ENCODE peak calls at places on chromosomes 5 and 9, in five cellular contexts. M is H1; J is pancreas; X is foreskin fibroblast; F is CD8-positive, alpha-beta T cell. Z is an unnamed sample.

GRCh38 chr9:94728719-94729118 is 2.2 kb downstream of the AOPEP start:
- DNase-seq in X (no peak), F (no peak), J (no peak), M (peak), Z (no peak)

GRCh38 chr9:100074093-100074492 is 24.7 kb downstream of the ERP44 start:
- DNase-seq in F (no peak), M (no peak), X (no peak), J (no peak), Z (no peak)

GRCh38 chr9:7844283-7844682 is 44.7 kb upstream of the DMAC1 start:
- DNase-seq in J (no peak), F (no peak), M (no peak), X (no peak), Z (no peak)

GRCh38 chr9:121979736-121980135 is 113.4 kb downstream of the TTLL11 start:
- DNase-seq in X (no peak), F (no peak), M (no peak), J (no peak), Z (no peak)

GRCh38 chr9:108565651-108566378 is 290.0 kb downstream of the ACTL7B start:
- DNase-seq in X (peak), J (peak), F (no peak), M (no peak), Z (peak)

GRCh38 chr5:10233505-10233904 is 16.2 kb downstream of the ATPSCKMT start:
- DNase-seq in J (no peak), X (peak), M (no peak), F (no peak), Z (peak)

GRCh38 chr5:172570594-172571334 is 70.3 kb upstream of the NEURL1B start:
- DNase-seq in J (no peak), X (no peak), M (no peak), F (no peak), Z (no peak)

GRCh38 chr5:55176176-55176818 is 3.3 kb upstream of the CDC20B start:
- DNase-seq in J (peak), M (peak), F (peak), X (peak), Z (no peak)

GRCh38 chr9:16611969-16612368 is 258.5 kb downstream of the BNC2 start:
- DNase-seq in J (no peak), M (no peak), F (no peak), X (peak), Z (peak)

GRCh38 chr5:17443333-17444125 is 54.5 kb upstream of the TAF11L2 start:
- DNase-seq in J (no peak), M (no peak), X (no peak), F (no peak), Z (no peak)

GRCh38 chr9:37229882-37230482 is 109.6 kb downstream of the ZCCHC7 start:
- DNase-seq in F (no peak), M (no peak), X (no peak), J (no peak), Z (no peak)

GRCh38 chr5:151924564-151925395 is at the start of gene GLRA1:
- DNase-seq in J (peak), M (peak), F (peak), X (peak), Z (no peak)

GRCh38 chr5:134560698-134561097 is 35.2 kb downstream of the JADE2 start:
- DNase-seq in X (no peak), M (no peak), F (no peak), J (no peak), Z (no peak)

GRCh38 chr9:117733465-117733864 is 29.3 kb downstream of the TLR4 start:
- DNase-seq in J (no peak), X (no peak), M (no peak), F (no peak), Z (no peak)

GRCh38 chr9:72300884-72301283 is 64.1 kb downstream of the ZFAND5 start:
- DNase-seq in J (no peak), X (no peak), M (no peak), F (no peak), Z (no peak)

GRCh38 chr5:137075163-137075970 is 423.8 kb downstream of the SPOCK1 start:
- DNase-seq in X (no peak), F (no peak), M (peak), J (peak), Z (no peak)

GRCh38 chr9:114911167-114911821 is 19.1 kb downstream of the TNFSF8 start:
- DNase-seq in M (no peak), J (no peak), F (no peak), X (peak), Z (no peak)

GRCh38 chr9:32344551-32345182 is 39.8 kb upstream of the ACO1 start:
- DNase-seq in J (no peak), X (no peak), F (no peak), M (peak), Z (no peak)

GRCh38 chr5:140989254-140989653 is 23.0 kb downstream of the PCDHAC2 start:
- DNase-seq in M (no peak), J (no peak), F (no peak), X (no peak), Z (no peak)

GRCh38 chr5:62568800-62569432 is 9.7 kb upstream of the LRRC70 start:
- DNase-seq in M (no peak), F (no peak), X (no peak), J (no peak), Z (no peak)

GRCh38 chr9:694499-695154 is 146.9 kb upstream of the DMRT1 start:
- DNase-seq in M (no peak), F (no peak), X (peak), J (no peak), Z (peak)

GRCh38 chr9:76013797-76014196 is 123.3 kb downstream of the PCSK5 start:
- DNase-seq in M (no peak), F (no peak), X (no peak), J (no peak), Z (no peak)

GRCh38 chr9:249025-249424 is 34.4 kb downstream of the DOCK8 start:
- DNase-seq in M (no peak), F (no peak), J (no peak), X (no peak), Z (no peak)

GRCh38 chr5:150530992-150531588 is 23.2 kb downstream of the NDST1 start:
- DNase-seq in F (no peak), J (no peak), M (no peak), X (no peak), Z (no peak)

GRCh38 chr5:157025093-157025698 is 33.7 kb downstream of the HAVCR1 start:
- DNase-seq in M (no peak), X (no peak), F (peak), J (no peak), Z (no peak)

GRCh38 chr9:127955294-127956015 is 17.8 kb upstream of the DPM2 start:
- DNase-seq in J (peak), F (peak), X (no peak), M (peak), Z (no peak)

GRCh38 chr5:68068204-68068603 is 147.4 kb upstream of the PIK3R1 start:
- DNase-seq in J (no peak), F (no peak), X (peak), M (no peak), Z (no peak)

DNA sequence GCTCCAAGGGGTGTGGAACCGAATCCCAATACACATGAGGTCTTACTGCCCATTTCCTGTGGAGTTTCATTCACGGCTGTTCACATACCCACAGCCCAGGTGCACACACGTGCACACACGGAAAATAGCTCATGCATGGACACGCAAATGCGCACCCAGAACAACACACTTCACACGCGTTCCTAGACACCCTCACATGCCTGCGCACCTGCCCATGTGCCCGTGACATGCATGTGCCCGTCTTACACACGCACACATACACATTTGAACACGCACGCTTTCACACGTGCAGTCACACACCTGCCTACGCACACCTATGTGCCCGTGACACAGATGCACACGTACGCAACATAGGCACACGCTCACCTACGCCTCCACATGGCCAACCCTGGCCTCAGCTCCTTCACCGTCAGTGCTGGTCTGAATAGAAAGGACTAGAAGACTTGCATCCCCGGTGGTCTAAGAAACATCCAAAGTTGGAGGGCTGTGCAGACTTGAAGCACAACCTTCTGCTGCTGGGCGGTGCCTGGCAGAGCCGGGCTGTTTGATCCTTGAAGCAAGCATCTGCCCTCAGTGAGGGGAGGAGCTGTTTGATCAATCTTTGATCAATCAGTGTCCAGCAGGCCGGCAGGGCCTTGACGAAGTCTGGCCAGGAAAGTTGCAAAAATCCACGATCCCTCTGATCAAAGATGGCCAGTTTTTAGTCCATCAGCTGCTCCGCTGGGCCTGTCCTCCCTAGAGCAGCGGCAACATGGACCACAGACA is 164.7 kb downstream of the OLFM1 start:
- DNase-seq in J (no peak), F (no peak), M (no peak), X (no peak), Z (no peak)
- TF ChIP-seq CTCF in J (no peak), F (no peak), M (no peak), X (no peak), Z (no peak)

DNA sequence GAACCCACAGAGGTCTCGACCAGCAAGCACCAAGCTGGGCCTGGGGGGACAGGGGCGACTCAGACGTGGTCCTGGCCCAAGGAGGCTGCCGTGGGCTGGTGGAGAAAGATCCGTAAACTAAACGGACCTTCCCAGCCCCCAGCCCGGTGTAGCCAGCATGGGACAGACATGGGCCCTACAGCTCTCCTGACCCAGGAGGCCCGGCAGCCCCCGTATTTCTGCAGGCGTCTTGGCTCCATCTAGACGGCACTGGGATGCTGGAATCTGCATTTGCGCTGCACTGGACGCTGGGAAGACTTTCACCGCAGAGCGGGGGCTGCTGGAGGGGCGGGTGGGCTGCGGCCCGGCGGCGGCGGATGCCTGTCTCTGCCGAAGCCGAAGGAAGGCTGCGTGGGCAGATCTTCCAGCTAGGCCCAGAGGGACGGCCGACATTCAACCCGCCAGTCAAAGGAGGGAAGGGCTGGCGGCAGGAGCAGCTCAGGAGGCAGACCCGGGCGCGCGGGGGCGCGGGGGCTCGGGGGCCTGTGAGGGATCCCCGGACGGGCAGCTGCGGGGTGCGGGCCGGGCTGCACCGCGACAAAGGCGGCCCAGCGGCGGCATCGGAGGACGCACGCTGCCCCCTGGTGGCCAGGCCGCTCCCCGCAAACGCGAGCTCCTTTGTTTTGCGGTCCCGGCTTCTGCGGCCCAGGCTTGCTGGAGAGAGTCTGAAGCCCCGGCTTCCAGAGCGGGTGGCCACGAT is 266.2 kb downstream of the NSG2 start:
- DNase-seq in M (peak), J (peak), X (peak), F (peak), Z (no peak)
- H3K4me3 ChIP-seq in M (peak), J (peak), X (peak), F (no peak), Z (peak)

DNA sequence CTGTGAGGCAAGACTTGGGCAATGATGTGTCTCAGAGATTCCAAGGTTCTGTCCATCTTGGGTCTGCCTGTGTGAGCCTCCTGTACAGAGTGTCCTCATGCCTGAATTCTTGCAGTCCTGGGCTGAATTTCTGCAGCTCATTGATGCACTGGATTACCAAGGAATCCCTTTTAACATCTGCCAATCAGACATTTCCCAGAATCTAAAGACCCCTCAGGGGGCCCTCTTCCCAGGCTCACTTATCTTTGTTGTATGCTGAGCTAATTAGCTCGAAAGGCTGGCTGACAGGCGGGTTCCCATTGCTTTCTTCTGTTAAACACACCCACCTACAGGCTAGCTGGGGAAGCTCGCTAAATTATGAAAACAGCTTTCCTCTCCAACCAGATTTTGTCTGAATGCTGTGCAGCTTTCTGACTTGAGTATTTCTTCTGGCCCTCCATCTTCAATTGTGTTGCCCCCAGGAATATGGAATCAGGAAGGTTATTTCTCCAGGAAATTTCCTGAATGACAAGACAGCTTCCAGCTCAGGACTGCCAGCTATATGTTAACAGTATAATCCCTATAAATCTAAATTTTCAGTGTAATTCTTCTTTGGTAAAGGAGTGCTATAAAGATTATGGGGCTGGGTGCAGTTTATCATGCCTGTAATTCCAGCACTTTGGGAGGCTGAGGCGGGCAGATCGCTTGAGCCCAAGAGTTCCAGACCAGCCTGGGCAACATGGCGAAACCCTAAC is at the start of gene LIX1:
- DNase-seq in M (peak), X (peak), J (no peak), F (no peak), Z (no peak)
- TF ChIP-seq CTCF in M (peak), X (peak), J (no peak), F (peak), Z (peak)

GRCh38 chr5:167574381-167574780 is 717.1 kb upstream of the WWC1 start:
- DNase-seq in X (no peak), F (no peak), J (no peak), M (no peak), Z (no peak)
- H3K4me3 ChIP-seq in X (peak), F (no peak), J (no peak), M (peak), Z (peak)